ENCODE peak calls at places on chromosome 12, in nine cellular contexts. H is HepG2, Y is aorta, B is kidney, J is mammary epithelial cell, U is body of pancreas, T is IMR-90, S is tibial nerve, X is Panc1. Q is an unnamed sample.

GRCh38 chr12:6093764-6094163 is 30.7 kb downstream of the VWF start:
- DNase-seq in H (no peak), Y (no peak), B (no peak), J (no peak), U (no peak), T (no peak), S (no peak), X (no peak), Q (peak)

GRCh38 chr12:121513464-121514183 is 67.2 kb downstream of the KDM2B start:
- DNase-seq in H (peak), Y (no peak), B (no peak), J (no peak), U (peak), T (no peak), S (no peak), X (no peak), Q (no peak)

GRCh38 chr12:30105505-30105904 is 321.8 kb upstream of the TMTC1 start:
- DNase-seq in H (no peak), Y (no peak), B (no peak), J (no peak), U (no peak), T (no peak), S (no peak), X (no peak), Q (no peak)

GRCh38 chr12:117842220-117842619 is 126.6 kb downstream of the KSR2 start:
- DNase-seq in H (no peak), Y (no peak), B (no peak), J (no peak), U (no peak), T (no peak), S (no peak), X (no peak), Q (peak)

GRCh38 chr12:54016478-54016964 is 7.7 kb downstream of the HOXC8 start:
- DNase-seq in H (no peak), Y (no peak), B (peak), J (peak), U (no peak), T (peak), S (no peak), X (no peak), Q (no peak)

GRCh38 chr12:42698213-42698612 is 108.7 kb upstream of the PRICKLE1 start:
- DNase-seq in H (no peak), Y (no peak), B (no peak), J (peak), U (no peak), T (no peak), S (peak), X (no peak), Q (peak)

GRCh38 chr12:18808221-18808620 is 70.3 kb downstream of the CAPZA3 start:
- DNase-seq in H (no peak), Y (no peak), B (no peak), J (no peak), U (no peak), T (no peak), S (no peak), X (no peak), Q (no peak)

GRCh38 chr12:106897082-106897481 is 58.6 kb upstream of the TMEM263 start:
- DNase-seq in H (peak), Y (no peak), B (no peak), J (no peak), U (no peak), T (peak), S (no peak), X (no peak), Q (no peak)

GRCh38 chr12:90939382-90939781 is 15.6 kb downstream of the CCER1 start:
- DNase-seq in H (no peak), Y (no peak), B (no peak), J (no peak), U (no peak), T (peak), S (no peak), X (no peak), Q (no peak)

GRCh38 chr12:85057370-85057963 is 21.3 kb downstream of the LRRIQ1 start:
- DNase-seq in H (peak), Y (no peak), B (no peak), J (peak), U (peak), T (peak), S (peak), X (peak), Q (no peak)

GRCh38 chr12:13546231-13546630 is 349.7 kb downstream of the EMP1 start:
- DNase-seq in H (no peak), Y (no peak), B (no peak), J (no peak), U (no peak), T (no peak), S (no peak), X (no peak), Q (no peak)

GRCh38 chr12:21500786-21501257 is 613 bp downstream of the RECQL start:
- DNase-seq in H (no peak), Y (no peak), B (no peak), J (no peak), U (no peak), T (no peak), S (no peak), X (no peak), Q (no peak)

GRCh38 chr12:21773799-21774198 is 707 bp downstream of the KCNJ8 start:
- DNase-seq in H (no peak), Y (no peak), B (no peak), J (no peak), U (peak), T (peak), S (no peak), X (no peak), Q (no peak)

GRCh38 chr12:67855103-67855502 is 134.1 kb upstream of the IFNG-AS1 start:
- DNase-seq in H (no peak), Y (no peak), B (no peak), J (no peak), U (no peak), T (no peak), S (no peak), X (no peak), Q (no peak)

GRCh38 chr12:119593578-119594398 is at the start of gene TMEM233:
- DNase-seq in H (no peak), Y (peak), B (peak), J (no peak), U (no peak), T (no peak), S (no peak), X (no peak), Q (no peak)

GRCh38 chr12:26080911-26081310 is 43.9 kb downstream of the BHLHE41 start:
- DNase-seq in H (no peak), Y (no peak), B (no peak), J (no peak), U (no peak), T (no peak), S (no peak), X (no peak), Q (no peak)

GRCh38 chr12:106170285-106170684 is 31.5 kb upstream of the NUAK1 start:
- DNase-seq in H (no peak), Y (no peak), B (no peak), J (peak), U (no peak), T (peak), S (no peak), X (no peak), Q (no peak)

GRCh38 chr12:121465921-121466799 is 66.2 kb downstream of the RNF34 start:
- DNase-seq in H (no peak), Y (no peak), B (no peak), J (peak), U (peak), T (no peak), S (no peak), X (no peak), Q (no peak)

GRCh38 chr12:68317047-68317667 is 15.0 kb downstream of the MDM1 start:
- DNase-seq in H (peak), Y (no peak), B (no peak), J (no peak), U (peak), T (peak), S (peak), X (no peak), Q (no peak)

GRCh38 chr12:74349925-74350324 is 187.7 kb upstream of the ATXN7L3B start:
- DNase-seq in H (no peak), Y (no peak), B (no peak), J (no peak), U (no peak), T (no peak), S (peak), X (no peak), Q (no peak)
- H3K27ac ChIP-seq in H (no peak), Y (no peak), B (no peak), J (no peak), U (no peak), T (no peak), S (no peak), X (no peak), Q (no peak)

GRCh38 chr12:94285954-94286579 is 137.7 kb downstream of the PLXNC1 start:
- DNase-seq in H (no peak), Y (no peak), B (no peak), J (no peak), U (no peak), T (no peak), S (no peak), X (no peak), Q (no peak)

GRCh38 chr12:94280063-94280462 is 131.7 kb downstream of the PLXNC1 start:
- DNase-seq in H (no peak), Y (no peak), B (no peak), J (no peak), U (no peak), T (no peak), S (no peak), X (no peak), Q (no peak)

GRCh38 chr12:94284859-94285258 is 136.5 kb downstream of the PLXNC1 start:
- DNase-seq in H (no peak), Y (no peak), B (no peak), J (no peak), U (no peak), T (no peak), S (no peak), X (no peak), Q (no peak)

GRCh38 chr12:94284046-94284445 is 135.7 kb downstream of the PLXNC1 start:
- DNase-seq in H (no peak), Y (no peak), B (no peak), J (no peak), U (no peak), T (no peak), S (no peak), X (no peak), Q (no peak)

GRCh38 chr12:94282675-94283074 is 134.3 kb downstream of the PLXNC1 start:
- DNase-seq in H (no peak), Y (no peak), B (no peak), J (no peak), U (no peak), T (no peak), S (no peak), X (no peak), Q (no peak)
- H3K27ac ChIP-seq in H (no peak), Y (no peak), B (no peak), J (no peak), U (no peak), T (no peak), S (no peak), X (no peak), Q (no peak)

GRCh38 chr12:47303207-47303606 is 223.4 kb upstream of the AMIGO2 start:
- DNase-seq in H (no peak), Y (no peak), B (no peak), J (no peak), U (no peak), T (peak), S (no peak), X (no peak), Q (no peak)
- H3K27ac ChIP-seq in H (no peak), Y (no peak), B (no peak), J (peak), U (no peak), T (peak), S (no peak), X (no peak), Q (peak)

GRCh38 chr12:64220046-64220445 is 2.0 kb downstream of the KICS2 start:
- DNase-seq in H (no peak), Y (no peak), B (no peak), J (no peak), U (no peak), T (no peak), S (no peak), X (no peak), Q (no peak)

GRCh38 chr12:64219135-64219534 is 3.0 kb downstream of the KICS2 start:
- DNase-seq in H (no peak), Y (no peak), B (no peak), J (no peak), U (no peak), T (no peak), S (no peak), X (no peak), Q (no peak)

GRCh38 chr12:64218597-64218996 is 3.5 kb downstream of the KICS2 start:
- DNase-seq in H (no peak), Y (no peak), B (no peak), J (no peak), U (no peak), T (no peak), S (no peak), X (no peak), Q (no peak)

GRCh38 chr12:64221656-64222010 is 463 bp downstream of the KICS2 start:
- DNase-seq in H (peak), Y (peak), B (peak), J (peak), U (peak), T (peak), S (peak), X (peak), Q (peak)

GRCh38 chr12:64222011-64222765 is at the start of gene KICS2:
- DNase-seq in H (peak), Y (peak), B (peak), J (peak), U (peak), T (peak), S (peak), X (peak), Q (peak)
- H3K27ac ChIP-seq in H (peak), Y (peak), B (peak), J (peak), U (peak), T (peak), S (peak), X (peak), Q (peak)

DNA sequence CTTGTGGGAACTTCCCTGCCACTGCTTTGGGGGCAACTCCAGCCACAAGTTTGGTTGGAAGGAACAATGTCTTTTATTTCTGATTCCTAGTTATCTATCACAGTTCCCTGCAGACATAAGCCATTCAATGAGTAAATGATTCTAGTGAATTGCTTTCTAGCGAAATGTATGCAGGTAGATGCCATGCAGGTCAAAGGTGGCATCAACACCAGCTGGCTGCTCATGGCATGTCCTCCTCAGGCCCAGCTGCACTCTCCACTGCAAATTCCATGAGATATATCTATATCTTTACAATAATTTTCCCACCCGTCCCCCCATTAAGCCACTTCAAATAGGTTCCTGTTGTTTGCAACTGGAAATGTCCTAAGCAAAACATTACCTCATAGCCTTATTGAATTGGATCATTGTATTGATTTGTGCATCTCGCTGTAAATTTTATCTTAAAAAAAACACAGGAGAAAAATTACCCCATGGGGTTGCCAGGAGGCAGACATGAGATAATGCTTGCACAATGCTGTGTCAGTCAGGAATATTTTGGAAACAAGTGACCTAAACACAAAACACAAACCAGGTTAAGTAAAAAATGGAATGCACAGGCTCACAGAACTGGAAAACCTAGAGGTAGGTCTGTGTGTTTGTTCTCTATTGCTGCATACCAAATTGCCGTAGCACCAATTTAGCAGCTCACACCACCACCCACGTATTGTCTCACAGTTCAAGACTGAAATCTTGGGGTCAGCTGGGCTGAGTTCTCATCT is 32.8 kb upstream of the TXNRD1 start:
- DNase-seq in H (no peak), Y (no peak), B (no peak), J (no peak), U (no peak), T (no peak), S (no peak), X (no peak), Q (no peak)
- H3K27ac ChIP-seq in H (no peak), Y (no peak), B (no peak), J (no peak), U (peak), T (peak), S (no peak), X (peak), Q (peak)

DNA sequence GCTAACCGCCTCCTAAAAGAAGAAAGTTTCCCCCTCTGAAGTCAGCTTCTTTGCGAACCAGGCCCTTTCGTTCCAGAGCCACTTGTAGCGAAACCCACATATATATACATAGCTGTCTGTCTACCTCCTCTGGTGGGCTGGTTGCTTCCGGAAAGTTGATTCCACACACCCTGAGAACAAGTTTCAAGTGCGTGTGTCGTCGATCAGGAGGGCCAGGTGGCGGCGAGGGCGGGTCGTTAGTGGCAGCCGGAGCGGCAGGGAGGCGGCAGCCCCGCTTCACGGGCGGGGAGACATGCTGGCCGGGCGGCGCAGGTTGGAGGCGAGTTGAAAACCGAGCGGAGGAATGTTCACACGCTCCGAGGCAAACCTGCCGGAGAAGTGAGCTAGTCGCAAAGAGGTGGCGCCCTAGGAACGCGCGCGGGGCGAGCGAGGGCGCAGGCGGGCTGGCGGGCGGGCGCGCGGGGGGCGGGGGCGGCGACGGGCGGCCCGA is 2.6 kb downstream of the PTHLH start:
- DNase-seq in H (peak), Y (peak), B (peak), J (peak), U (peak), T (peak), S (peak), X (no peak), Q (peak)
- H3K27ac ChIP-seq in H (no peak), Y (no peak), B (no peak), J (peak), U (no peak), T (peak), S (peak), X (peak), Q (peak)

GRCh38 chr12:89704457-89704856 is 4.2 kb downstream of the ATP2B1 start:
- DNase-seq in H (no peak), Y (no peak), B (no peak), J (no peak), U (no peak), T (no peak), S (no peak), X (no peak), Q (no peak)

GRCh38 chr12:89707992-89708792 is 446 bp downstream of the ATP2B1 start:
- DNase-seq in H (no peak), Y (peak), B (peak), J (peak), U (peak), T (peak), S (no peak), X (no peak), Q (peak)

GRCh38 chr12:89708793-89709156 is at the start of gene ATP2B1:
- DNase-seq in H (peak), Y (peak), B (peak), J (peak), U (peak), T (peak), S (peak), X (no peak), Q (peak)

GRCh38 chr12:89707623-89707991 is 1.0 kb downstream of the ATP2B1 start:
- DNase-seq in H (peak), Y (peak), B (peak), J (peak), U (peak), T (no peak), S (peak), X (no peak), Q (no peak)

DNA sequence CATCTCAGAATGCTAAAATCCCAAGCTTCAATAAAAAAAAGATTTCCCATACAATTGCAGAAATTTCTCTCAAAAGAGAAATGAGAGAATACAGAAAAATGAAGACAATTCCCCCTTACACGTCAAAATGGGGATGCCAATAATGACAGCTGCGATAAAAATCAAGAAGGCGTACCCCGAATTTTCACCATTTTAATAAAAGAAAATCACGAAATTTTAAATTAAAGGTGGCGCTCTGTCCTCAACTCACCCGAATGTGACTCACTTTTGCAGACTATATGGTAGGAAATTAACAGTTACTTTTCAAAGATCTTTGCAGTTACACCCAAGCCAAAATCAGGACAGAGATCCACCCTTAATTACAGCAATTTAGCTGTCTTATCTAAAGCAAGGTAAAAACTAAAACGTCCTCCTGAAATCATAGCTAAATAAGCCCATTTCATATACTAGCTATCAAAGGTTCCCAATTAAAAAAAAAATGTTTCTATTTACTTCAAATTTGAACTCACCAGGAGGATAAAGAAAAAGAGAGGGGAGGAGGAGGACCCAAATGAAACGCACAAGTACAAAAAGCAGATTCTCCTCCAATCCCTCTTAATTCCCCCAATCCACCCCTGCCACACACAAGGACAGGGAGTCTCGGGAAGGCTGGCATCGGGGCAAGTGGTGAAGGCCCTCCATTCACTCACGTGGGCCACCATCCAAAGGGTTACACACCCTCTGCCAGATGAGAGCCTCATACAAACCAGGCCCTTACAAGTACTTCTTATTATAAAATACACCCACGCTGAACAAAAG is 1.9 kb downstream of the ATP2B1 start:
- DNase-seq in H (no peak), Y (no peak), B (peak), J (peak), U (peak), T (peak), S (peak), X (no peak), Q (peak)
- H3K27ac ChIP-seq in H (peak), Y (no peak), B (no peak), J (peak), U (no peak), T (peak), S (no peak), X (peak), Q (peak)

GRCh38 chr12:84036912-84037311 is 875.7 kb downstream of the SLC6A15 start:
- DNase-seq in H (no peak), Y (no peak), B (no peak), J (no peak), U (no peak), T (no peak), S (no peak), X (no peak), Q (no peak)
- H3K27ac ChIP-seq in H (no peak), Y (no peak), B (no peak), J (no peak), U (no peak), T (no peak), S (no peak), X (no peak), Q (no peak)

DNA sequence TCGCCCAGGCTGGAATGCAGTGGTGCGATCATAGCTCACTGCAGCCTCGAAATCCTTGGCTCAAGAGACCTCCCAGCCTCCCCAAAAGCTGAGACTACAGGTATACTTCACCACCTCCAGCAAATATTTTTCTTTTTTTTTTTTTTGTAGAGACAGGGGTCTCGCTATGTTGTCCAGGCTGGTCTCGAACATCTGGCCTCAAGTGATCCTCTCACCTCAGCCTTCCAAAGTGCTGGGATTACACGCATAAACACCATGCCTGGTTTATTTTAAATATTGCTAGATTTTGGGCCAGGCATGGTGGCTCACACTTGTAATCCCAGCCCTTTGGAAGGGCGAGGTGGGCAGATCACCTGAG is 26.7 kb upstream of the UBC start:
- DNase-seq in H (no peak), Y (no peak), B (no peak), J (no peak), U (no peak), T (no peak), S (no peak), X (no peak), Q (no peak)
- H3K27ac ChIP-seq in H (peak), Y (no peak), B (peak), J (no peak), U (peak), T (peak), S (peak), X (peak), Q (peak)